ENCODE peak calls at places on chromosomes 5 and 9, in ten cellular contexts. Z is choroid plexus epithelial cell; C is HEK293T; Q is stimulated activated CD4-positive, alpha-beta T cell treated with anti-CD3 and anti-CD28 coated beads, Interleukin-4, amount 100 ng/mL, for 1 hour; S is tibial nerve; B is IMR-90; U is lower lobe of right lung; F is tibial artery; O is COLO829; D is smooth muscle cell of the brain vasculature. W is an unnamed sample.

GRCh38 chr5:113199122-113199905 is 222.7 kb downstream of the DCP2 start:
- DNase-seq in U (no peak), F (no peak), O (no peak), B (peak; percentile 86), D (no peak), S (peak; percentile 30), Q (no peak), C (no peak), Z (peak; percentile 66), W (no peak)

GRCh38 chr5:163867738-163868137 is 362.3 kb downstream of the MAT2B start:
- DNase-seq in C (no peak), Z (peak; percentile 81), D (no peak), B (peak; percentile 65), U (no peak), S (no peak), Q (no peak), F (no peak), O (no peak), W (peak; percentile 70)

GRCh38 chr9:133188006-133188842 is 20.8 kb downstream of the OBP2B start:
- DNase-seq in B (no peak), C (peak; percentile 65), D (no peak), O (peak; percentile 45), S (no peak), Z (peak; percentile 13), U (no peak), F (no peak), Q (no peak), W (no peak)

GRCh38 chr9:124694394-124695279 is 76.5 kb downstream of the NR6A1 start:
- DNase-seq in F (no peak), Z (peak; percentile 29), C (peak; percentile 9), S (no peak), D (no peak), O (no peak), Q (no peak), B (no peak), U (no peak), W (no peak)

GRCh38 chr5:121313886-121314285 is 537.8 kb upstream of the FTMT start:
- DNase-seq in U (no peak), C (no peak), Z (no peak), O (no peak), Q (no peak), B (no peak), F (no peak), S (no peak), D (no peak), W (no peak)

GRCh38 chr5:142998316-142998862 is 228.2 kb downstream of the ARHGAP26 start:
- DNase-seq in O (no peak), D (no peak), Q (no peak), U (no peak), B (no peak), C (no peak), Z (no peak), S (no peak), F (no peak), W (no peak)

GRCh38 chr5:37495668-37496067 is 116.5 kb downstream of the WDR70 start:
- DNase-seq in O (no peak), S (no peak), Q (no peak), Z (peak; percentile 60), B (peak; percentile 89), C (no peak), D (no peak), U (no peak), F (no peak), W (no peak)

GRCh38 chr5:134509308-134510040 is 16.0 kb upstream of the JADE2 start:
- DNase-seq in F (peak; percentile 65), C (no peak), Z (no peak), O (peak; percentile 39), D (no peak), B (peak; percentile 52), S (no peak), U (no peak), Q (no peak), W (peak; percentile 29)

GRCh38 chr9:128108784-128109709 is 18.5 kb downstream of the PTGES2 start:
- DNase-seq in S (no peak), D (no peak), C (no peak), O (no peak), F (no peak), B (no peak), Q (no peak), Z (no peak), U (no peak), W (no peak)

GRCh38 chr5:57776035-57776434 is 293.4 kb upstream of the ACTBL2 start:
- DNase-seq in C (no peak), Q (no peak), S (no peak), U (no peak), O (no peak), F (no peak), Z (no peak), D (no peak), B (peak; percentile 66), W (no peak)

GRCh38 chr9:129580211-129580915 is 40.5 kb downstream of the C9orf50 start:
- DNase-seq in C (no peak), O (no peak), U (no peak), D (no peak), Q (peak; percentile 15), S (no peak), F (no peak), B (no peak), Z (no peak), W (no peak)

GRCh38 chr9:125829743-125830142 is 82.6 kb downstream of the PBX3 start:
- DNase-seq in U (no peak), F (no peak), O (no peak), S (no peak), C (no peak), Q (peak; percentile 43), B (peak; percentile 12), Z (peak; percentile 50), D (no peak), W (peak; percentile 49)

GRCh38 chr5:34008721-34009120 is 871 bp upstream of the AMACR start:
- DNase-seq in S (no peak), O (no peak), C (no peak), D (no peak), U (no peak), Q (no peak), Z (peak; percentile 9), F (no peak), B (no peak), W (peak; percentile 4)